ENCODE peak calls at places on chromosomes 6 and 20, in ten cellular contexts. B is brain microvascular endothelial cell; A is fibroblast of lung; J is thyroid gland; X is CD8-positive, alpha-beta T cell; C is prostate gland; N is spleen; U is adrenal gland; Z is body of pancreas; R is HL-60. P is an unnamed sample.

GRCh38 chr6:82217014-82217621 is 30.4 kb downstream of the IBTK start:
- DNase-seq in B (no peak), A (no peak), J (no peak), X (no peak), C (no peak), N (no peak), U (no peak), Z (no peak), R (no peak), P (no peak)

GRCh38 chr6:159695984-159696383 is 2.9 kb upstream of the SOD2 start:
- DNase-seq in B (no peak), A (peak; percentile 59), J (no peak), X (no peak), C (no peak), N (no peak), U (no peak), Z (no peak), R (no peak), P (no peak)

GRCh38 chr6:45577836-45578504 is 200.2 kb upstream of the SUPT3H start:
- DNase-seq in B (no peak), A (peak; percentile 24), J (no peak), X (no peak), C (no peak), N (no peak), U (no peak), Z (no peak), R (no peak), P (peak; percentile 51)

GRCh38 chr6:37862992-37863391 is 43.5 kb downstream of the ZFAND3 start:
- DNase-seq in B (no peak), A (peak; percentile 77), J (no peak), X (no peak), C (no peak), N (no peak), U (no peak), Z (no peak), R (no peak), P (peak; percentile 44)

GRCh38 chr6:118280210-118280609 is 267.9 kb upstream of the PLN start:
- DNase-seq in B (no peak), A (peak; percentile 39), J (no peak), X (no peak), C (no peak), N (no peak), U (no peak), Z (no peak), R (no peak), P (no peak)

GRCh38 chr6:5379647-5380242 is 118.4 kb downstream of the FARS2 start:
- DNase-seq in B (peak; percentile 3), A (no peak), J (no peak), X (no peak), C (no peak), N (no peak), U (no peak), Z (no peak), R (peak; percentile 67), P (peak; percentile 56)

GRCh38 chr6:13390658-13391057 is 62.3 kb upstream of the TBC1D7 start:
- DNase-seq in B (no peak), A (no peak), J (no peak), X (no peak), C (no peak), N (no peak), U (no peak), Z (no peak), R (no peak), P (no peak)

GRCh38 chr20:24208652-24209051 is 220.1 kb upstream of the GGTLC1 start:
- DNase-seq in B (no peak), A (no peak), J (no peak), X (no peak), C (no peak), N (no peak), U (no peak), Z (no peak), R (peak; percentile 5), P (no peak)

GRCh38 chr6:83511901-83512681 is at the start of gene PRSS35:
- DNase-seq in B (peak; percentile 38), A (peak; percentile 55), J (peak; percentile 41), X (no peak), C (peak; percentile 29), N (peak; percentile 83), U (peak; percentile 66), Z (peak; percentile 58), R (peak; percentile 46), P (peak; percentile 52)

GRCh38 chr20:35821807-35822242 is 50.0 kb downstream of the PHF20 start:
- DNase-seq in B (peak; percentile 70), A (peak; percentile 92), J (no peak), X (no peak), C (no peak), N (no peak), U (no peak), Z (no peak), R (no peak), P (peak; percentile 65)

GRCh38 chr6:83430606-83431544 is at the start of gene ME1:
- DNase-seq in B (peak; percentile 78), A (peak; percentile 80), J (peak; percentile 81), X (peak; percentile 3), C (peak; percentile 63), N (peak; percentile 89), U (peak; percentile 94), Z (peak; percentile 83), R (peak; percentile 85), P (peak; percentile 83)

GRCh38 chr6:96721227-96721626 is 116.0 kb downstream of the GPR63 start:
- DNase-seq in B (no peak), A (no peak), J (no peak), X (no peak), C (no peak), N (no peak), U (no peak), Z (no peak), R (no peak), P (no peak)

DNA sequence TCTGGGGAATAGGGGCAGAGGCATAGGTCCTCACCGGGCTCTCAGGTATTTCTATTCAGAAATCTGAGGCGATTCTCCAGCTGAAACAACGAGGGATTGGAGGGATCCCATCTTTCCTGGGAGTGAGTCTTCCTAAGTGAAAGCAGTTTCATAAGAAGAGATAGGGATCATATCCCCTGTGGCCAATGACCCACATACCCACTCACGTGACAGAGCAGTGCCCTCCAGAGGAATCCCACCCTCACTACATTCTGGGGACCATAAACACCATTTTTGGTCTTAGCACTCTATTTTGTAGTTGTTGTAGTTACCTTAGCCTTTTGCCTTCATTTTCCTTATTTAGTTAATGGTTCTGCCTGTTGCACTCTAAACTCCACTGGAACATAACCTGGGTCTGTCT is 121.1 kb downstream of the GPR63 start:
- DNase-seq in B (no peak), A (no peak), J (no peak), X (no peak), C (no peak), N (no peak), U (no peak), Z (no peak), R (no peak), P (no peak)
- TF ChIP-seq CTCF in B (no peak), A (no peak), J (no peak), X (no peak), C (no peak), N (no peak), U (no peak), Z (no peak), R (no peak), P (no peak)

DNA sequence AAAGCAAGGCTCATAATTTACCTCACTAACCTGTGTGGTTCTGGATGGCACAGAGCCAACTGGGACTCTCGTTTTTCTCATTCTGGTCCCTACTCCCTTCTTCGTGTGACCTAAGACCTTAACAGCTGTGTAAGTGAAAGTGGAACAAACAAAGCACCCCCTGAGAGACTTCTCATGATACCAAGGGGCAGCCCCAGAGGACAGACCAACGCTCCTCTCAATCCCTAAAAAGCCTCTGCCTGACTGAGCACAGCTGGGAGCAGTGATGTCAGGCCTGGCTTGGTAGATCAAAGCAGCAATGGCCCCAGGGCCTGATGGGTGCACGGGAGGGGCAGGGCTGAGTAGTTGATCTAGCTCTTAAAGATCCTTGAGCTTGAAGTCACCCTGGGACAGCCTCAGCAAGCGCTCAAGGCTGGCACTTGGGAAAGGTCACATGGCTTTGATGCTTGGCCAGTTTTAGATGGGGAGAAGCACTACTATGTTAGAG is 16.2 kb upstream of the TGM2 start:
- DNase-seq in B (no peak), A (no peak), J (no peak), X (no peak), C (no peak), N (no peak), U (peak; percentile 90), Z (no peak), R (no peak), P (no peak)
- H3K4me3 ChIP-seq in B (no peak overlapping the region), A (no peak overlapping the region), J (no peak overlapping the region), X (no peak overlapping the region), C (no peak overlapping the region), N (no peak overlapping the region), U (no peak overlapping the region), Z (no peak overlapping the region), R (no peak overlapping the region), P (no peak overlapping the region)

GRCh38 chr20:33411711-33412483 is 10.6 kb upstream of the CDK5RAP1 start:
- DNase-seq in B (no peak), A (no peak), J (no peak), X (no peak), C (no peak), N (no peak), U (no peak), Z (no peak), R (no peak), P (no peak)

GRCh38 chr20:33418033-33418432 is 16.7 kb upstream of the CDK5RAP1 start:
- DNase-seq in B (no peak), A (no peak), J (no peak), X (no peak), C (no peak), N (no peak), U (no peak), Z (no peak), R (no peak), P (no peak)

GRCh38 chr20:33419140-33419974 is 18.0 kb upstream of the CDK5RAP1 start:
- DNase-seq in B (peak; percentile 43), A (peak; percentile 75), J (no peak), X (no peak), C (no peak), N (no peak), U (peak; percentile 91), Z (peak; percentile 42), R (no peak), P (peak; percentile 20)

GRCh38 chr20:33412484-33412838 is 11.1 kb upstream of the CDK5RAP1 start:
- DNase-seq in B (no peak), A (no peak), J (no peak), X (no peak), C (no peak), N (no peak), U (no peak), Z (no peak), R (no peak), P (no peak)

GRCh38 chr20:33415948-33416347 is 14.6 kb upstream of the CDK5RAP1 start:
- DNase-seq in B (no peak), A (peak; percentile 30), J (peak; percentile 67), X (no peak), C (peak; percentile 19), N (no peak), U (peak; percentile 55), Z (peak; percentile 22), R (peak; percentile 4), P (peak; percentile 63)
- TF ChIP-seq CTCF in B (peak; percentile 66), A (peak; percentile 45), J (peak; percentile 43), X (peak; percentile 23), C (peak; percentile 34), N (peak; percentile 17), U (peak; percentile 17), Z (no peak), R (no peak), P (peak; percentile 58)

GRCh38 chr6:42239333-42239732 is 21.7 kb upstream of the MRPS10 start:
- DNase-seq in B (no peak), A (no peak), J (no peak), X (no peak), C (no peak), N (no peak), U (no peak), Z (no peak), R (no peak), P (no peak)
- H3K4me3 ChIP-seq in B (no peak overlapping the region), A (no peak overlapping the region), J (no peak overlapping the region), X (no peak overlapping the region), C (no peak overlapping the region), N (no peak overlapping the region), U (no peak overlapping the region), Z (no peak overlapping the region), R (no peak overlapping the region), P (no peak overlapping the region)

GRCh38 chr6:113137411-113137810 is 719.7 kb upstream of the MARCKS start:
- DNase-seq in B (no peak), A (peak; percentile 70), J (peak; percentile 41), X (no peak), C (peak; percentile 15), N (peak; percentile 78), U (peak; percentile 27), Z (peak; percentile 10), R (no peak), P (peak; percentile 33)
- TF ChIP-seq CTCF in B (no peak), A (no peak), J (no peak), X (no peak), C (no peak), N (no peak), U (no peak), Z (no peak), R (no peak), P (no peak)